ENCODE peak calls at places on chromosomes 5 and 9, in five cellular contexts. P is lower lobe of right lung, V is dorsolateral prefrontal cortex, O is pancreas, K is SK-N-SH. D is an unnamed sample.
A peak's percentile ranks its signal among the peaks of the same experiment; 100 is the strongest.

GRCh38 chr9:112971415-112971814 is 40.6 kb downstream of the ZNF883 start:
- DNase-seq in K (peak; percentile 35), P (no peak), V (no peak), O (peak; percentile 15), D (no peak)

GRCh38 chr5:37888476-37888875 is 48.6 kb upstream of the GDNF start:
- DNase-seq in V (no peak), O (no peak), P (no peak), K (no peak), D (no peak)

GRCh38 chr5:124745367-124746251 is 830 bp downstream of the ZNF608 start:
- DNase-seq in K (no peak), P (no peak), O (no peak), V (no peak), D (no peak)

GRCh38 chr5:68415177-68416085 is 199.9 kb downstream of the PIK3R1 start:
- DNase-seq in K (no peak), O (no peak), V (no peak), P (no peak), D (no peak)

GRCh38 chr9:89969156-89969566 is 364.3 kb downstream of the GADD45G start:
- DNase-seq in P (no peak), K (no peak), V (no peak), O (no peak), D (no peak)

GRCh38 chr5:94562327-94562971 is 56.0 kb downstream of the KIAA0825 start:
- DNase-seq in O (no peak), K (no peak), P (no peak), V (no peak), D (no peak)

GRCh38 chr9:120892748-120893584 is 16.0 kb upstream of the PHF19 start:
- DNase-seq in V (no peak), K (no peak), P (no peak), O (no peak), D (no peak)

GRCh38 chr9:95852059-95853032 is 23.1 kb upstream of the ERCC6L2 start:
- DNase-seq in O (no peak), P (no peak), V (no peak), K (no peak), D (no peak)

GRCh38 chr9:561430-561829 is 280.1 kb upstream of the DMRT1 start:
- DNase-seq in O (no peak), K (no peak), V (no peak), P (no peak), D (no peak)

GRCh38 chr9:98600631-98601030 is 108.1 kb downstream of the GABBR2 start:
- DNase-seq in V (no peak), P (no peak), K (no peak), O (no peak), D (no peak)

GRCh38 chr5:139652788-139653241 is 4.7 kb downstream of the CXXC5 start:
- DNase-seq in O (no peak), P (no peak), V (no peak), K (no peak), D (no peak)

GRCh38 chr5:151570512-151571269 is 20.4 kb downstream of the FAT2 start:
- DNase-seq in P (no peak), V (no peak), K (no peak), O (no peak), D (no peak)

GRCh38 chr5:137629646-137630045 is 106.2 kb downstream of the KLHL3 start:
- DNase-seq in P (no peak), V (no peak), K (peak; percentile 75), O (peak; percentile 35), D (no peak)

GRCh38 chr9:71357346-71357745 is 235.9 kb upstream of the TRPM3 start:
- DNase-seq in O (no peak), P (no peak), K (no peak), V (no peak), D (no peak)

GRCh38 chr5:76074487-76074886 is 8.7 kb upstream of the SV2C start:
- DNase-seq in P (no peak), O (no peak), V (no peak), K (peak; percentile 36), D (no peak)

GRCh38 chr5:141692533-141692888 is 10.5 kb upstream of the ARAP3 start:
- DNase-seq in O (no peak), P (no peak), K (no peak), V (no peak), D (no peak)

GRCh38 chr9:79263666-79264460 is 307.9 kb upstream of the TLE4 start:
- DNase-seq in O (no peak), P (no peak), V (no peak), K (peak; percentile 43), D (no peak)

GRCh38 chr9:93668261-93668871 is 92.0 kb downstream of the PHF2 start:
- DNase-seq in K (no peak), V (peak; percentile 23), O (peak; percentile 4), P (no peak), D (peak; percentile 34)

GRCh38 chr5:38316544-38317224 is 58.3 kb downstream of the EGFLAM start:
- DNase-seq in K (peak; percentile 78), O (no peak), V (no peak), P (no peak), D (no peak)

GRCh38 chr9:114035845-114036785 is 42.0 kb downstream of the AMBP start:
- DNase-seq in P (no peak), K (no peak), O (no peak), V (peak; percentile 18), D (no peak)

GRCh38 chr9:129509508-129509907 is 111.4 kb downstream of the C9orf50 start:
- DNase-seq in K (no peak), O (no peak), V (no peak), P (no peak), D (no peak)

DNA sequence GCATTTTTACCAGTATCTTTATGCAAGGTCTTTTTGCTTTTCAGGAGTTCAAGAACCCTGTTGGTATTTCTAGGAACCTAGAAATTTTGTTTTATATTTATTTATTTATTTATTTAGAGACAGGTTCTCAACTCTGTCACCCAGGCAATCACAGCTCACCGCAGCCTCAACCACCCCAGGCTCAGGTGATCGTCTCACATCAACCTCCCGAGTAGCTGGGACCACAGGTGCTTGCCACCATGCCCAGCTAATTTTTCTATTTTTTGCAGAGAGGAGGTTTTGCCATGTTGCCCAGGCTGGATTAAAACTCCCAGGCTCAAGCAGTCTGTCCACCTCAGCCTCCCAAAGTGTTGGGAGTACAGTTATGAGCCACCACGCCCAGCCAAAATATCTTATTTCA is 32.9 kb downstream of the LHX6 start:
- DNase-seq in O (no peak), V (no peak), K (no peak), P (no peak), D (no peak)
- TF ChIP-seq CTCF in O (no peak), V (no peak), K (no peak), P (no peak), D (no peak)

DNA sequence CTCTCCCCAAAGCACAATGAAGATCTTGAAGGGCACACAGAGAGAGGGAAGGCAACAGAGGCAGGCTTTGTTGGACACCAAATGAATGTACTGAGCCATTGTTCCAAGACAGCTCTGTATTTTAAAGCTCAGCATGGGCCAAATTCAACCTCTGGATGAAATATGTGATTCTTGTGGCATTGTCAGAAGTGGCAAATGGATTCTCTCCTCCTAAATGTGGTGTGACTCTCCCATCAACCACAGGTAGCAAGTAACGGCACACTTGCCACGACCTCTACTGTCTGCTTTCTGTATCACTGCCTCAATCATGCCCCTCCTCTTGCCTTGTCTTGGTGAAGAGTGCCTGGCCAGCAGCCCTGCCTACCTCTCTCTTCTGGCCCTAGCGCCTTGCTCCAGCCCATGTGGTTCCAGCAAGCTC is 6.1 kb upstream of the MOB3B start:
- DNase-seq in V (peak; percentile 48), K (no peak), P (no peak), O (no peak), D (no peak)
- TF ChIP-seq CTCF in V (peak; percentile 60), K (no peak), P (no peak), O (no peak), D (no peak)

DNA sequence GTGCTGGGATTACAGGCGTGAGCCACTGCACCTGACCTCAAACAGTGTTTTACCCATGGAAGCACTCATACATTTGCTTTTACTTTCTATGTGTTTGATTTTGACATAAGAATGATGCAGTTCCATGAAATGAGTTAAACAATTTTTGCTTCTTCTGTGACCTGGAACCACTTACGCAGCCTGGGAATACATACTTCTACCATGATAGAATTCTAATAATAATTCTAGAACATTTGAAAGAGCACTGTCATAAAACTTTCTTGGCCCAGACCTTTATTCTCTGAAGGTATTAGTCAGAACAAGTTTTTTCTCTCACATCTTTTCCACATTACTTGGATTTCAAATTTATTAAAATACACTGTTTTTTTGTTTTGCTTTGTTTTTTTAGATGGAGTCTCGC is 25.3 kb upstream of the COL5A1 start:
- DNase-seq in K (no peak), O (no peak), P (no peak), V (no peak), D (no peak)
- TF ChIP-seq CTCF in K (no peak), O (no peak), P (no peak), V (no peak), D (no peak)

GRCh38 chr9:17081351-17081750 is 53.5 kb upstream of the CNTLN start:
- DNase-seq in K (no peak), V (no peak), O (no peak), P (no peak), D (no peak)

GRCh38 chr9:17081814-17082213 is 53.0 kb upstream of the CNTLN start:
- DNase-seq in P (no peak), K (no peak), V (no peak), O (no peak), D (no peak)

GRCh38 chr9:17082343-17082742 is 52.5 kb upstream of the CNTLN start:
- DNase-seq in V (no peak), K (peak; percentile 63), P (no peak), O (no peak), D (no peak)
- TF ChIP-seq CTCF in V (no peak), K (peak; percentile 26), P (no peak), O (no peak), D (no peak)

GRCh38 chr5:35246411-35246810 is 16.1 kb upstream of the PRLR start:
- DNase-seq in P (no peak), O (peak; percentile 43), K (no peak), V (no peak), D (no peak)
- TF ChIP-seq CTCF in P (no peak), O (peak; percentile 12), K (no peak), V (no peak), D (no peak)

GRCh38 chr5:53091304-53091703 is 18.3 kb downstream of the MOCS2 start:
- DNase-seq in V (no peak), K (no peak), P (no peak), O (no peak), D (no peak)
- TF ChIP-seq CTCF in V (no peak), K (no peak), P (no peak), O (no peak), D (no peak)

GRCh38 chr5:57303985-57304384 is 130.1 kb downstream of the GPBP1 start:
- DNase-seq in P (no peak), V (no peak), K (no peak), O (no peak), D (no peak)
- TF ChIP-seq CTCF in P (no peak), V (no peak), K (no peak), O (no peak), D (no peak)